ENCODE peak calls at places on chromosomes 11 and 22, in nine cellular contexts. One of them, this sample, is unnamed.

GRCh38 chr22:47370448-47371262 is 608.2 kb downstream of the TBC1D22A start:
- DNase-seq in heart right ventricle: no peak
- DNase-seq in caudate nucleus: no peak
- DNase-seq in spleen: peak
- DNase-seq in substantia nigra: no peak
- DNase-seq in CD4-positive, CD25-positive, alpha-beta regulatory T cell: no peak
- DNase-seq in colonic mucosa: peak
- DNase-seq in upper lobe of right lung: no peak
- DNase-seq in upper lobe of left lung: peak
- DNase-seq in this sample: no peak

GRCh38 chr11:776459-777287 is 614 bp downstream of the GATD1 start:
- DNase-seq in heart right ventricle: peak
- DNase-seq in caudate nucleus: no peak
- DNase-seq in spleen: peak
- DNase-seq in substantia nigra: no peak
- DNase-seq in CD4-positive, CD25-positive, alpha-beta regulatory T cell: no peak
- DNase-seq in colonic mucosa: no peak
- DNase-seq in upper lobe of right lung: peak
- DNase-seq in upper lobe of left lung: no peak
- DNase-seq in this sample: no peak

GRCh38 chr11:58390551-58391063 is 16.1 kb downstream of the OR5B3 start:
- DNase-seq in heart right ventricle: peak
- DNase-seq in caudate nucleus: no peak
- DNase-seq in spleen: peak
- DNase-seq in substantia nigra: no peak
- DNase-seq in CD4-positive, CD25-positive, alpha-beta regulatory T cell: no peak
- DNase-seq in colonic mucosa: no peak
- DNase-seq in upper lobe of right lung: peak
- DNase-seq in upper lobe of left lung: no peak
- DNase-seq in this sample: no peak

GRCh38 chr11:128757235-128757711 is 63.4 kb downstream of the FLI1 start:
- DNase-seq in heart right ventricle: no peak
- DNase-seq in caudate nucleus: no peak
- DNase-seq in spleen: peak
- DNase-seq in substantia nigra: no peak
- DNase-seq in CD4-positive, CD25-positive, alpha-beta regulatory T cell: peak
- DNase-seq in colonic mucosa: peak
- DNase-seq in upper lobe of right lung: no peak
- DNase-seq in upper lobe of left lung: peak
- DNase-seq in this sample: no peak

GRCh38 chr11:122671270-122671906 is 15.9 kb downstream of the UBASH3B start:
- DNase-seq in heart right ventricle: no peak
- DNase-seq in caudate nucleus: no peak
- DNase-seq in spleen: no peak
- DNase-seq in substantia nigra: no peak
- DNase-seq in CD4-positive, CD25-positive, alpha-beta regulatory T cell: no peak
- DNase-seq in colonic mucosa: no peak
- DNase-seq in upper lobe of right lung: no peak
- DNase-seq in upper lobe of left lung: no peak
- DNase-seq in this sample: no peak

GRCh38 chr11:70568504-70569172 is 170.3 kb downstream of the CTTN start:
- DNase-seq in heart right ventricle: peak
- DNase-seq in caudate nucleus: no peak
- DNase-seq in spleen: peak
- DNase-seq in substantia nigra: no peak
- DNase-seq in CD4-positive, CD25-positive, alpha-beta regulatory T cell: no peak
- DNase-seq in colonic mucosa: peak
- DNase-seq in upper lobe of right lung: peak
- DNase-seq in upper lobe of left lung: no peak
- DNase-seq in this sample: no peak

GRCh38 chr22:36419177-36419911 is 31.6 kb upstream of the MYH9 start:
- DNase-seq in heart right ventricle: peak
- DNase-seq in caudate nucleus: no peak
- DNase-seq in spleen: no peak
- DNase-seq in substantia nigra: no peak
- DNase-seq in CD4-positive, CD25-positive, alpha-beta regulatory T cell: no peak
- DNase-seq in colonic mucosa: peak
- DNase-seq in upper lobe of right lung: no peak
- DNase-seq in upper lobe of left lung: peak
- DNase-seq in this sample: no peak

GRCh38 chr11:17735823-17736772 is 1.5 kb downstream of the KCNC1 start:
- DNase-seq in heart right ventricle: no peak
- DNase-seq in caudate nucleus: no peak
- DNase-seq in spleen: peak
- DNase-seq in substantia nigra: no peak
- DNase-seq in CD4-positive, CD25-positive, alpha-beta regulatory T cell: no peak
- DNase-seq in colonic mucosa: no peak
- DNase-seq in upper lobe of right lung: peak
- DNase-seq in upper lobe of left lung: no peak
- DNase-seq in this sample: no peak

GRCh38 chr11:57251491-57252104 is 14.5 kb upstream of the APLNR start:
- DNase-seq in heart right ventricle: peak
- DNase-seq in caudate nucleus: no peak
- DNase-seq in spleen: no peak
- DNase-seq in substantia nigra: no peak
- DNase-seq in CD4-positive, CD25-positive, alpha-beta regulatory T cell: no peak
- DNase-seq in colonic mucosa: no peak
- DNase-seq in upper lobe of right lung: no peak
- DNase-seq in upper lobe of left lung: no peak
- DNase-seq in this sample: no peak

GRCh38 chr22:36725366-36726006 is 21.9 kb upstream of the CACNG2 start:
- DNase-seq in heart right ventricle: no peak
- DNase-seq in caudate nucleus: no peak
- DNase-seq in spleen: no peak
- DNase-seq in substantia nigra: no peak
- DNase-seq in CD4-positive, CD25-positive, alpha-beta regulatory T cell: no peak
- DNase-seq in colonic mucosa: no peak
- DNase-seq in upper lobe of right lung: peak
- DNase-seq in upper lobe of left lung: no peak
- DNase-seq in this sample: peak

GRCh38 chr22:48627203-48627602 is 1200.5 kb downstream of the BRD1 start:
- DNase-seq in heart right ventricle: no peak
- DNase-seq in caudate nucleus: peak
- DNase-seq in spleen: no peak
- DNase-seq in substantia nigra: no peak
- DNase-seq in CD4-positive, CD25-positive, alpha-beta regulatory T cell: no peak
- DNase-seq in colonic mucosa: no peak
- DNase-seq in upper lobe of right lung: no peak
- DNase-seq in upper lobe of left lung: no peak
- DNase-seq in this sample: no peak

GRCh38 chr11:95451682-95452081 is 220.7 kb upstream of the SESN3 start:
- DNase-seq in heart right ventricle: no peak
- DNase-seq in caudate nucleus: no peak
- DNase-seq in spleen: no peak
- DNase-seq in substantia nigra: no peak
- DNase-seq in CD4-positive, CD25-positive, alpha-beta regulatory T cell: no peak
- DNase-seq in colonic mucosa: no peak
- DNase-seq in upper lobe of right lung: no peak
- DNase-seq in upper lobe of left lung: no peak
- DNase-seq in this sample: no peak

GRCh38 chr11:44300881-44301855 is 8.8 kb downstream of the ALX4 start:
- DNase-seq in heart right ventricle: no peak
- DNase-seq in caudate nucleus: no peak
- DNase-seq in spleen: no peak
- DNase-seq in substantia nigra: no peak
- DNase-seq in CD4-positive, CD25-positive, alpha-beta regulatory T cell: no peak
- DNase-seq in colonic mucosa: no peak
- DNase-seq in upper lobe of right lung: no peak
- DNase-seq in upper lobe of left lung: no peak
- DNase-seq in this sample: no peak

GRCh38 chr11:9330387-9331384 is 16.3 kb upstream of the TMEM41B start:
- DNase-seq in heart right ventricle: no peak
- DNase-seq in caudate nucleus: no peak
- DNase-seq in spleen: no peak
- DNase-seq in substantia nigra: no peak
- DNase-seq in CD4-positive, CD25-positive, alpha-beta regulatory T cell: no peak
- DNase-seq in colonic mucosa: no peak
- DNase-seq in upper lobe of right lung: no peak
- DNase-seq in upper lobe of left lung: peak
- DNase-seq in this sample: no peak

GRCh38 chr22:44259366-44260215 is 53.2 kb downstream of the SHISAL1 start:
- DNase-seq in heart right ventricle: no peak
- DNase-seq in caudate nucleus: no peak
- DNase-seq in spleen: peak
- DNase-seq in substantia nigra: no peak
- DNase-seq in CD4-positive, CD25-positive, alpha-beta regulatory T cell: no peak
- DNase-seq in colonic mucosa: no peak
- DNase-seq in upper lobe of right lung: no peak
- DNase-seq in upper lobe of left lung: peak
- DNase-seq in this sample: peak

GRCh38 chr22:27804683-27805297 is 3.2 kb upstream of the MN1 start:
- DNase-seq in heart right ventricle: peak
- DNase-seq in caudate nucleus: peak
- DNase-seq in spleen: no peak
- DNase-seq in substantia nigra: peak
- DNase-seq in CD4-positive, CD25-positive, alpha-beta regulatory T cell: no peak
- DNase-seq in colonic mucosa: peak
- DNase-seq in upper lobe of right lung: peak
- DNase-seq in upper lobe of left lung: peak
- DNase-seq in this sample: no peak
- H3K27ac ChIP-seq in heart right ventricle: no peak
- H3K27ac ChIP-seq in caudate nucleus: peak
- H3K27ac ChIP-seq in spleen: no peak
- H3K27ac ChIP-seq in substantia nigra: peak
- H3K27ac ChIP-seq in CD4-positive, CD25-positive, alpha-beta regulatory T cell: no peak
- H3K27ac ChIP-seq in colonic mucosa: no peak
- H3K27ac ChIP-seq in upper lobe of right lung: no peak
- H3K27ac ChIP-seq in upper lobe of left lung: no peak
- H3K27ac ChIP-seq in this sample: no peak

DNA sequence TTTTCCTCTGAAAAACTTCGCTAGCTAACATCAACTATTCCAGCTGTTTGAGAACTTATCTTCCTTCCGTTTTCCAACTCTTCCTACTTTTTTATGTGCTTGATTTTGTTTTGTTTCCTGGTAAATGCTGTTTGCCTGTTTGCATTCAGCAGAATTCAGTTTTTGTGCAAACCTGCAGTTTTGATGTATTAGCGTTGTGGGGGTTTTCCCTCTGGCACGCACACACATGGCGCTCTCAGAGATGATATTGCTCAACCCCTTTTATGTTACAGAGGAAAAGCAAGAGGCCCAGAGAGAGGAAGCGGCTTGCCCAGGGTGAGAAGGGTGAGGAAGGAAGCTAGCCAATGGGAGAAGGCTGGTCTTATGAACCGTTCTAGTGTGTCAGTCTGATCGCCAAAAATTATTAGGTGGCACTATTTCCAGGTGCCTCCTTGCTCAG is 706 bp upstream of the CTSC start:
- DNase-seq in heart right ventricle: peak
- DNase-seq in caudate nucleus: peak
- DNase-seq in spleen: peak
- DNase-seq in substantia nigra: no peak
- DNase-seq in CD4-positive, CD25-positive, alpha-beta regulatory T cell: peak
- DNase-seq in colonic mucosa: peak
- DNase-seq in upper lobe of right lung: peak
- DNase-seq in upper lobe of left lung: peak
- DNase-seq in this sample: no peak
- H3K27ac ChIP-seq in heart right ventricle: peak
- H3K27ac ChIP-seq in caudate nucleus: peak
- H3K27ac ChIP-seq in spleen: peak
- H3K27ac ChIP-seq in substantia nigra: peak
- H3K27ac ChIP-seq in CD4-positive, CD25-positive, alpha-beta regulatory T cell: peak
- H3K27ac ChIP-seq in colonic mucosa: peak
- H3K27ac ChIP-seq in upper lobe of right lung: peak
- H3K27ac ChIP-seq in upper lobe of left lung: peak
- H3K27ac ChIP-seq in this sample: peak

GRCh38 chr11:125514336-125515101 is 18.5 kb upstream of the FEZ1 start:
- DNase-seq in heart right ventricle: no peak
- DNase-seq in caudate nucleus: no peak
- DNase-seq in spleen: no peak
- DNase-seq in substantia nigra: no peak
- DNase-seq in CD4-positive, CD25-positive, alpha-beta regulatory T cell: no peak
- DNase-seq in colonic mucosa: peak
- DNase-seq in upper lobe of right lung: no peak
- DNase-seq in upper lobe of left lung: peak
- DNase-seq in this sample: no peak

GRCh38 chr11:125512106-125512505 is 16.0 kb upstream of the FEZ1 start:
- DNase-seq in heart right ventricle: no peak
- DNase-seq in caudate nucleus: no peak
- DNase-seq in spleen: no peak
- DNase-seq in substantia nigra: no peak
- DNase-seq in CD4-positive, CD25-positive, alpha-beta regulatory T cell: no peak
- DNase-seq in colonic mucosa: no peak
- DNase-seq in upper lobe of right lung: no peak
- DNase-seq in upper lobe of left lung: no peak
- DNase-seq in this sample: no peak

GRCh38 chr11:125515102-125515439 is 19.0 kb upstream of the FEZ1 start:
- DNase-seq in heart right ventricle: no peak
- DNase-seq in caudate nucleus: no peak
- DNase-seq in spleen: no peak
- DNase-seq in substantia nigra: no peak
- DNase-seq in CD4-positive, CD25-positive, alpha-beta regulatory T cell: no peak
- DNase-seq in colonic mucosa: no peak
- DNase-seq in upper lobe of right lung: no peak
- DNase-seq in upper lobe of left lung: no peak
- DNase-seq in this sample: no peak

GRCh38 chr11:125516266-125516665 is 20.2 kb upstream of the FEZ1 start:
- DNase-seq in heart right ventricle: no peak
- DNase-seq in caudate nucleus: no peak
- DNase-seq in spleen: no peak
- DNase-seq in substantia nigra: no peak
- DNase-seq in CD4-positive, CD25-positive, alpha-beta regulatory T cell: no peak
- DNase-seq in colonic mucosa: no peak
- DNase-seq in upper lobe of right lung: no peak
- DNase-seq in upper lobe of left lung: no peak
- DNase-seq in this sample: no peak

GRCh38 chr11:125513705-125514265 is 17.7 kb upstream of the FEZ1 start:
- DNase-seq in heart right ventricle: no peak
- DNase-seq in caudate nucleus: no peak
- DNase-seq in spleen: no peak
- DNase-seq in substantia nigra: no peak
- DNase-seq in CD4-positive, CD25-positive, alpha-beta regulatory T cell: no peak
- DNase-seq in colonic mucosa: no peak
- DNase-seq in upper lobe of right lung: no peak
- DNase-seq in upper lobe of left lung: no peak
- DNase-seq in this sample: no peak
- H3K27ac ChIP-seq in heart right ventricle: no peak
- H3K27ac ChIP-seq in caudate nucleus: no peak
- H3K27ac ChIP-seq in spleen: peak
- H3K27ac ChIP-seq in substantia nigra: no peak
- H3K27ac ChIP-seq in CD4-positive, CD25-positive, alpha-beta regulatory T cell: peak
- H3K27ac ChIP-seq in colonic mucosa: no peak
- H3K27ac ChIP-seq in upper lobe of right lung: no peak
- H3K27ac ChIP-seq in upper lobe of left lung: no peak
- H3K27ac ChIP-seq in this sample: no peak

DNA sequence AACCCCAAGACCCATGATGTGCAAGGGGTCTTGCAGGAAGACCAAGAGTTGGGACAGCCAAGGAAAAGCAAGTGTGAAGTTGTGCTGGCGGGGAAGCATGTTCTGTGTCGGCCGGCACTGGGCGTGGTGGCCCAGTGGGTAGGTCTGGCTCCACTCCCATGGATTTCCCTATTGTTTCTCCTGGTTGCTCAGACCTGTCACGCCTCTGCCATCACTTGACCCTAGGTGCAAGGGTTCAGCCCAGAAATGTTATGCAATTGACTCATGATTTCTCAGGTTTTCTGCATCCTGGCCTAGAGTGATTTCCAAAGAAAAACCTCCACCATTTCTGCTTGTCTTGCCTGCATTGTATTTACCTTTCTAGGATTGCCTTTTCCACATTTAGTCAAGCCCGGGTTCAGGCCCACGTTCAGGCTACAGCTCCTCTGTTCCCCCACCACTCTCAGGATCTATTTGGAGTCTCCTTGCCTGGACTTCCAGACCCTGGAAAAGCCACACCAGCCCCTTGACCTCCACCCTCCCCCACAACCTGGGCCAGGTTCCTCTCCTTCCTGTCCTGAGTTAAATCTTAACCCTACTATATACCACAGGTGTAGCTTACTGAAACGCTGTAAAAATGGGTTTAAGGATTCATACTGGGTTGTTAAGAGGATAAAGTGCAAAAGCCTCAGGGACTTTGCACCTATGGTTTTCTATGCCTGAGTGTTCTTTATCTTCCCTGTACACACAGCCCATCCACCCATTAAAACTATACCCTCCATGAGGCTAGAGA is 17.5 kb upstream of the FOLR1 start:
- DNase-seq in heart right ventricle: no peak
- DNase-seq in caudate nucleus: no peak
- DNase-seq in spleen: no peak
- DNase-seq in substantia nigra: no peak
- DNase-seq in CD4-positive, CD25-positive, alpha-beta regulatory T cell: no peak
- DNase-seq in colonic mucosa: peak
- DNase-seq in upper lobe of right lung: no peak
- DNase-seq in upper lobe of left lung: no peak
- DNase-seq in this sample: no peak
- H3K27ac ChIP-seq in heart right ventricle: no peak
- H3K27ac ChIP-seq in caudate nucleus: no peak
- H3K27ac ChIP-seq in spleen: no peak
- H3K27ac ChIP-seq in substantia nigra: no peak
- H3K27ac ChIP-seq in CD4-positive, CD25-positive, alpha-beta regulatory T cell: no peak
- H3K27ac ChIP-seq in colonic mucosa: peak
- H3K27ac ChIP-seq in upper lobe of right lung: no peak
- H3K27ac ChIP-seq in upper lobe of left lung: no peak
- H3K27ac ChIP-seq in this sample: no peak

This sample was measured in coronary artery.